ENCODE peak calls at places on chromosomes 1 and 21, in ten cellular contexts. C, N, E, P, K, B, G, J, D and R are unnamed samples.

GRCh38 chr1:176379626-176380339 is 83.2 kb upstream of the PAPPA2 start:
- DNase-seq in K (no peak), E (no peak), C (peak), G (no peak), D (no peak), P (peak), N (no peak), B (no peak), J (no peak), R (no peak)

GRCh38 chr1:233597489-233597901 is 16.4 kb upstream of the KCNK1 start:
- DNase-seq in P (peak), J (peak), N (no peak), B (peak), G (no peak), C (peak), K (no peak), D (no peak), E (no peak), R (no peak)

GRCh38 chr21:38267136-38267535 is 10.3 kb downstream of the KCNJ15 start:
- DNase-seq in G (no peak), N (no peak), B (no peak), C (no peak), D (no peak), E (no peak), J (no peak), P (peak), K (no peak), R (no peak)

GRCh38 chr21:46585191-46585953 is 19.5 kb downstream of the S100B start:
- DNase-seq in K (no peak), P (no peak), G (no peak), J (no peak), N (no peak), B (no peak), C (peak), E (no peak), D (no peak), R (no peak)

GRCh38 chr21:16070207-16070651 is 340.4 kb downstream of the USP25 start:
- DNase-seq in B (no peak), C (no peak), J (no peak), E (peak), G (no peak), N (no peak), P (peak), D (no peak), K (no peak), R (no peak)

GRCh38 chr1:9434247-9434646 is 105.0 kb upstream of the SLC25A33 start:
- DNase-seq in P (no peak), N (no peak), B (no peak), J (no peak), E (no peak), K (no peak), D (no peak), C (peak), G (no peak), R (no peak)

GRCh38 chr1:212754193-212754592 is 37.4 kb downstream of the NSL1 start:
- DNase-seq in P (no peak), D (no peak), G (no peak), C (no peak), K (peak), E (no peak), N (no peak), J (no peak), B (no peak), R (no peak)

GRCh38 chr1:184032306-184033135 is 5.0 kb downstream of the COLGALT2 start:
- DNase-seq in P (no peak), G (no peak), D (no peak), E (no peak), B (no peak), J (no peak), N (no peak), K (no peak), C (no peak), R (no peak)

GRCh38 chr21:42316891-42317290 is 1.7 kb upstream of the TFF3 start:
- DNase-seq in N (no peak), B (no peak), J (no peak), E (peak), D (no peak), P (no peak), G (no peak), C (no peak), K (no peak), R (no peak)

GRCh38 chr1:173164686-173165085 is 42.4 kb downstream of the TNFSF4 start:
- DNase-seq in E (no peak), N (no peak), J (no peak), B (no peak), C (no peak), P (no peak), K (no peak), D (no peak), G (no peak), R (no peak)

GRCh38 chr1:112961072-112961471 is 5.1 kb upstream of the SLC16A1 start:
- DNase-seq in N (no peak), D (no peak), P (no peak), E (no peak), C (no peak), J (no peak), B (no peak), G (no peak), K (no peak), R (no peak)

GRCh38 chr21:38793926-38794713 is 11.6 kb upstream of the ETS2 start:
- DNase-seq in J (no peak), P (no peak), N (no peak), E (no peak), B (no peak), K (no peak), G (no peak), D (no peak), C (no peak), R (no peak)

GRCh38 chr21:42153046-42153685 is 65.8 kb upstream of the ABCG1 start:
- DNase-seq in C (no peak), P (no peak), J (no peak), B (no peak), K (no peak), D (no peak), N (no peak), E (no peak), G (no peak), R (no peak)

GRCh38 chr21:39840373-39841097 is 26.7 kb upstream of the PCP4 start:
- DNase-seq in J (no peak), G (no peak), N (no peak), K (no peak), P (no peak), B (no peak), D (no peak), E (no peak), C (no peak), R (no peak)

GRCh38 chr1:156584813-156585212 is 5.3 kb downstream of the TTC24 start:
- DNase-seq in N (peak), D (peak), E (no peak), C (no peak), P (no peak), J (no peak), K (no peak), G (no peak), B (no peak), R (no peak)

GRCh38 chr1:76833151-76833550 is 34.1 kb upstream of the ST6GALNAC5 start:
- DNase-seq in N (no peak), E (no peak), G (no peak), D (no peak), C (peak), K (no peak), B (no peak), P (no peak), J (no peak), R (no peak)

GRCh38 chr1:169576934-169577331 is 9.3 kb downstream of the F5 start:
- DNase-seq in N (no peak), E (no peak), P (no peak), C (no peak), J (no peak), D (no peak), K (no peak), B (no peak), G (no peak), R (no peak)

GRCh38 chr1:27525296-27526271 is 35.6 kb upstream of the WASF2 start:
- DNase-seq in J (peak), N (no peak), E (peak), C (peak), P (peak), K (peak), B (peak), G (no peak), D (no peak), R (no peak)

GRCh38 chr1:208053661-208054060 is 142.7 kb upstream of the CD34 start:
- DNase-seq in E (no peak), P (no peak), C (no peak), B (no peak), N (no peak), G (no peak), J (no peak), D (no peak), K (no peak), R (no peak)

GRCh38 chr1:208052135-208052534 is 141.2 kb upstream of the CD34 start:
- DNase-seq in C (no peak), N (no peak), D (no peak), J (no peak), B (no peak), E (no peak), G (no peak), P (no peak), K (no peak), R (no peak)

GRCh38 chr1:208048904-208049303 is 138.0 kb upstream of the CD34 start:
- DNase-seq in C (peak), B (no peak), J (no peak), N (no peak), K (no peak), D (no peak), E (no peak), P (peak), G (no peak), R (no peak)

GRCh38 chr1:208052926-208053407 is 142.0 kb upstream of the CD34 start:
- DNase-seq in D (no peak), N (no peak), P (no peak), C (no peak), J (no peak), G (no peak), B (no peak), E (no peak), K (no peak), R (no peak)

GRCh38 chr1:208051651-208052050 is 140.7 kb upstream of the CD34 start:
- DNase-seq in N (no peak), J (no peak), C (no peak), D (no peak), E (no peak), B (no peak), K (no peak), P (no peak), G (no peak), R (no peak)
- TF ChIP-seq CTCF in N (no peak), J (no peak), C (no peak), D (no peak), E (no peak), B (no peak), K (no peak), P (no peak), G (no peak), R (no peak)

GRCh38 chr1:160428655-160429054 is 28.3 kb downstream of the VANGL2 start:
- DNase-seq in N (peak), D (peak), P (peak), J (peak), E (no peak), K (no peak), G (peak), B (peak), C (peak), R (peak)
- TF ChIP-seq CTCF in N (peak), D (peak), P (peak), J (peak), E (peak), K (peak), G (peak), B (peak), C (peak), R (peak)

GRCh38 chr1:36217667-36218066 is 6.6 kb upstream of the THRAP3 start:
- DNase-seq in N (no peak), P (peak), G (no peak), E (no peak), C (peak), D (no peak), J (peak), K (no peak), B (peak), R (no peak)
- TF ChIP-seq CTCF in N (peak), P (peak), G (no peak), E (no peak), C (peak), D (peak), J (peak), K (no peak), B (peak), R (no peak)

DNA sequence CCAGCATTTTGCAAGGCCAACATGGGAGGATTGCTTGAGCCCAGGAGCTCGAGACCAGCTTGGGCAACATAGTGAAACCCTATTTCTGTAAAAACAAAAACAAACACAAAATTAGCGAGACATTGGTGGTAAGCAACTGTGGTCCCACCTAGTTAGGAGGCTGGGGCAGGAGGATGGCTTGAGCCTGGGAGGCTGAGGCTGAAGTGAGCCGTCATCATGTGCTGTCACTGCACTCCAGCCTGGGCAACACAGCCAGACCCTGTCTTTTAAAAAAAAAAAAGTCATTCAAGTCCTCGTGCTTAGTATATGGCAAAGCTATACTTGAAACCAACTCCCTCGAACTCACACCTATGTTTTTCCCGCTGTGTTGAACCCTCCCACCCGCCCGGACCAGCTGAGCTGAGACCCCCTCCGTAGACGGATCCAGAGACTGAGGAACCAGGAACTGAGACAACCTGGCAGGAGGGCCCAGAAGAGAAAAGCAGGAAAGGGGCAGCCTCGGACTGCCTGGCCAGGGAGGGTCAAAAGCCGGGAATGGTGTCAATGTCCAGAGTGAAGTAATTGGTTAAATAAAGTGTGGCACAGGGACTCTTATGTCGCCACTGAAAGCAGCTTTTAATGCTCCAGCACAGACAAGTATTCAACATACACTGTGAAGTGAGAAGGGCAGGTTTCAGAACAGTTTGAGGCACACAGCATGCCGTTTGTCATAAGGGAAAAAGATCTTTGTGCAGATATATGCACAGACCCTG is 32.8 kb upstream of the CASZ1 start:
- DNase-seq in N (no peak), D (no peak), P (no peak), J (no peak), C (no peak), B (no peak), K (no peak), E (no peak), G (no peak), R (no peak)
- TF ChIP-seq CTCF in N (no peak), D (no peak), P (no peak), J (no peak), C (no peak), B (no peak), K (no peak), E (no peak), G (no peak), R (no peak)

GRCh38 chr1:79852004-79852403 is 845.5 kb upstream of the ADGRL4 start:
- DNase-seq in E (no peak), D (no peak), J (no peak), K (no peak), N (no peak), B (no peak), C (peak), G (no peak), P (no peak), R (no peak)
- TF ChIP-seq CTCF in E (no peak), D (peak), J (peak), K (peak), N (peak), B (no peak), C (peak), G (peak), P (no peak), R (peak)